ENCODE peak calls at places on chromosomes 6 and 20, in ten cellular contexts. One of them, this sample, is unnamed.

GRCh38 chr20:59738851-59739250 is 134.5 kb downstream of the PHACTR3 start:
- DNase-seq in HuH-7.5: no peak
- DNase-seq in left colon: no peak
- DNase-seq in HCEC 1CT: no peak
- DNase-seq in ovary: no peak
- DNase-seq in MCF 10A: no peak
- DNase-seq in stimulated activated CD4-positive, alpha-beta T cell treated with anti-CD3 and anti-CD28 coated beads, Interleukin-4, amount 100 ng/mL, for 24 hours: no peak
- DNase-seq in astrocyte of the hippocampus: no peak
- DNase-seq in brain microvascular endothelial cell: no peak
- DNase-seq in HL-60: no peak
- DNase-seq in this sample: no peak

GRCh38 chr6:89364586-89364985 is 12.1 kb upstream of the UBE2J1 start:
- DNase-seq in HuH-7.5: no peak
- DNase-seq in left colon: no peak
- DNase-seq in HCEC 1CT: no peak
- DNase-seq in ovary: no peak
- DNase-seq in MCF 10A: no peak
- DNase-seq in stimulated activated CD4-positive, alpha-beta T cell treated with anti-CD3 and anti-CD28 coated beads, Interleukin-4, amount 100 ng/mL, for 24 hours: no peak
- DNase-seq in astrocyte of the hippocampus: no peak
- DNase-seq in brain microvascular endothelial cell: no peak
- DNase-seq in HL-60: no peak
- DNase-seq in this sample: no peak

GRCh38 chr6:122068291-122068769 is 331.1 kb upstream of the HSF2 start:
- DNase-seq in HuH-7.5: no peak
- DNase-seq in left colon: no peak
- DNase-seq in HCEC 1CT: no peak
- DNase-seq in ovary: peak; percentile 24
- DNase-seq in MCF 10A: no peak
- DNase-seq in stimulated activated CD4-positive, alpha-beta T cell treated with anti-CD3 and anti-CD28 coated beads, Interleukin-4, amount 100 ng/mL, for 24 hours: no peak
- DNase-seq in astrocyte of the hippocampus: no peak
- DNase-seq in brain microvascular endothelial cell: no peak
- DNase-seq in HL-60: no peak
- DNase-seq in this sample: no peak

GRCh38 chr6:30154709-30155521 is 6.1 kb downstream of the TRIM10 start:
- DNase-seq in HuH-7.5: no peak
- DNase-seq in left colon: peak; percentile 66
- DNase-seq in HCEC 1CT: peak; percentile 69
- DNase-seq in ovary: no peak
- DNase-seq in MCF 10A: peak; percentile 93
- DNase-seq in stimulated activated CD4-positive, alpha-beta T cell treated with anti-CD3 and anti-CD28 coated beads, Interleukin-4, amount 100 ng/mL, for 24 hours: no peak
- DNase-seq in astrocyte of the hippocampus: peak; percentile 85
- DNase-seq in brain microvascular endothelial cell: peak; percentile 32
- DNase-seq in HL-60: no peak
- DNase-seq in this sample: peak; percentile 77

GRCh38 chr6:25017932-25018581 is 82.3 kb upstream of the RIPOR2 start:
- DNase-seq in HuH-7.5: no peak
- DNase-seq in left colon: no peak
- DNase-seq in HCEC 1CT: peak; percentile 35
- DNase-seq in ovary: peak; percentile 25
- DNase-seq in MCF 10A: peak; percentile 88
- DNase-seq in stimulated activated CD4-positive, alpha-beta T cell treated with anti-CD3 and anti-CD28 coated beads, Interleukin-4, amount 100 ng/mL, for 24 hours: peak; percentile 83
- DNase-seq in astrocyte of the hippocampus: peak; percentile 73
- DNase-seq in brain microvascular endothelial cell: peak; percentile 67
- DNase-seq in HL-60: peak; percentile 59
- DNase-seq in this sample: peak; percentile 92

GRCh38 chr6:87574237-87574636 is 15.6 kb downstream of the RARS2 start:
- DNase-seq in HuH-7.5: no peak
- DNase-seq in left colon: no peak
- DNase-seq in HCEC 1CT: no peak
- DNase-seq in ovary: no peak
- DNase-seq in MCF 10A: peak; percentile 24
- DNase-seq in stimulated activated CD4-positive, alpha-beta T cell treated with anti-CD3 and anti-CD28 coated beads, Interleukin-4, amount 100 ng/mL, for 24 hours: no peak
- DNase-seq in astrocyte of the hippocampus: no peak
- DNase-seq in brain microvascular endothelial cell: no peak
- DNase-seq in HL-60: no peak
- DNase-seq in this sample: peak; percentile 62

GRCh38 chr6:155026366-155027045 is 31.4 kb downstream of the TIAM2 start:
- DNase-seq in HuH-7.5: no peak
- DNase-seq in left colon: no peak
- DNase-seq in HCEC 1CT: peak; percentile 80
- DNase-seq in ovary: no peak
- DNase-seq in MCF 10A: peak; percentile 97
- DNase-seq in stimulated activated CD4-positive, alpha-beta T cell treated with anti-CD3 and anti-CD28 coated beads, Interleukin-4, amount 100 ng/mL, for 24 hours: peak; percentile 10
- DNase-seq in astrocyte of the hippocampus: peak; percentile 93
- DNase-seq in brain microvascular endothelial cell: peak; percentile 80
- DNase-seq in HL-60: no peak
- DNase-seq in this sample: peak; percentile 90

GRCh38 chr20:49979030-49979832 is 3.5 kb upstream of the SNAI1 start:
- DNase-seq in HuH-7.5: peak; percentile 86
- DNase-seq in left colon: no peak
- DNase-seq in HCEC 1CT: no peak
- DNase-seq in ovary: peak; percentile 63
- DNase-seq in MCF 10A: peak; percentile 45
- DNase-seq in stimulated activated CD4-positive, alpha-beta T cell treated with anti-CD3 and anti-CD28 coated beads, Interleukin-4, amount 100 ng/mL, for 24 hours: peak; percentile 68
- DNase-seq in astrocyte of the hippocampus: peak; percentile 78
- DNase-seq in brain microvascular endothelial cell: no peak
- DNase-seq in HL-60: peak; percentile 25
- DNase-seq in this sample: no peak

GRCh38 chr6:152969688-152970418 is 13.0 kb downstream of the FBXO5 start:
- DNase-seq in HuH-7.5: no peak
- DNase-seq in left colon: no peak
- DNase-seq in HCEC 1CT: no peak
- DNase-seq in ovary: no peak
- DNase-seq in MCF 10A: no peak
- DNase-seq in stimulated activated CD4-positive, alpha-beta T cell treated with anti-CD3 and anti-CD28 coated beads, Interleukin-4, amount 100 ng/mL, for 24 hours: no peak
- DNase-seq in astrocyte of the hippocampus: no peak
- DNase-seq in brain microvascular endothelial cell: no peak
- DNase-seq in HL-60: no peak
- DNase-seq in this sample: no peak

GRCh38 chr6:12637960-12638641 is 78.5 kb upstream of the PHACTR1 start:
- DNase-seq in HuH-7.5: peak; percentile 7
- DNase-seq in left colon: no peak
- DNase-seq in HCEC 1CT: peak; percentile 84
- DNase-seq in ovary: no peak
- DNase-seq in MCF 10A: peak; percentile 82
- DNase-seq in stimulated activated CD4-positive, alpha-beta T cell treated with anti-CD3 and anti-CD28 coated beads, Interleukin-4, amount 100 ng/mL, for 24 hours: peak; percentile 39
- DNase-seq in astrocyte of the hippocampus: peak; percentile 90
- DNase-seq in brain microvascular endothelial cell: peak; percentile 74
- DNase-seq in HL-60: peak; percentile 56
- DNase-seq in this sample: peak; percentile 74

GRCh38 chr6:109393882-109394281 is 11.6 kb upstream of the CD164 start:
- DNase-seq in HuH-7.5: no peak
- DNase-seq in left colon: no peak
- DNase-seq in HCEC 1CT: peak; percentile 39
- DNase-seq in ovary: no peak
- DNase-seq in MCF 10A: peak; percentile 74
- DNase-seq in stimulated activated CD4-positive, alpha-beta T cell treated with anti-CD3 and anti-CD28 coated beads, Interleukin-4, amount 100 ng/mL, for 24 hours: no peak
- DNase-seq in astrocyte of the hippocampus: peak; percentile 39
- DNase-seq in brain microvascular endothelial cell: peak; percentile 76
- DNase-seq in HL-60: no peak
- DNase-seq in this sample: peak; percentile 86

GRCh38 chr20:4195499-4195898 is 180.1 kb upstream of the RNF24 start:
- DNase-seq in HuH-7.5: peak; percentile 65
- DNase-seq in left colon: no peak
- DNase-seq in HCEC 1CT: peak; percentile 43
- DNase-seq in ovary: no peak
- DNase-seq in MCF 10A: peak; percentile 30
- DNase-seq in stimulated activated CD4-positive, alpha-beta T cell treated with anti-CD3 and anti-CD28 coated beads, Interleukin-4, amount 100 ng/mL, for 24 hours: no peak
- DNase-seq in astrocyte of the hippocampus: peak; percentile 39
- DNase-seq in brain microvascular endothelial cell: no peak
- DNase-seq in HL-60: no peak
- DNase-seq in this sample: peak; percentile 29

GRCh38 chr20:2946988-2947961 is 74.0 kb downstream of the PTPRA start:
- DNase-seq in HuH-7.5: peak; percentile 68
- DNase-seq in left colon: no peak
- DNase-seq in HCEC 1CT: no peak
- DNase-seq in ovary: no peak
- DNase-seq in MCF 10A: no peak
- DNase-seq in stimulated activated CD4-positive, alpha-beta T cell treated with anti-CD3 and anti-CD28 coated beads, Interleukin-4, amount 100 ng/mL, for 24 hours: no peak
- DNase-seq in astrocyte of the hippocampus: peak; percentile 78
- DNase-seq in brain microvascular endothelial cell: peak; percentile 76
- DNase-seq in HL-60: peak; percentile 81
- DNase-seq in this sample: no peak

GRCh38 chr20:23119456-23120216 is 33.5 kb upstream of the CD93 start:
- DNase-seq in HuH-7.5: no peak
- DNase-seq in left colon: peak; percentile 14
- DNase-seq in HCEC 1CT: no peak
- DNase-seq in ovary: no peak
- DNase-seq in MCF 10A: no peak
- DNase-seq in stimulated activated CD4-positive, alpha-beta T cell treated with anti-CD3 and anti-CD28 coated beads, Interleukin-4, amount 100 ng/mL, for 24 hours: no peak
- DNase-seq in astrocyte of the hippocampus: no peak
- DNase-seq in brain microvascular endothelial cell: no peak
- DNase-seq in HL-60: peak; percentile 51
- DNase-seq in this sample: peak; percentile 20

GRCh38 chr20:35257175-35257909 is 20.6 kb downstream of the MMP24OS start:
- DNase-seq in HuH-7.5: no peak
- DNase-seq in left colon: no peak
- DNase-seq in HCEC 1CT: no peak
- DNase-seq in ovary: no peak
- DNase-seq in MCF 10A: peak; percentile 47
- DNase-seq in stimulated activated CD4-positive, alpha-beta T cell treated with anti-CD3 and anti-CD28 coated beads, Interleukin-4, amount 100 ng/mL, for 24 hours: no peak
- DNase-seq in astrocyte of the hippocampus: peak; percentile 66
- DNase-seq in brain microvascular endothelial cell: no peak
- DNase-seq in HL-60: no peak
- DNase-seq in this sample: no peak